ENCODE peak calls at places on chromosomes 7 and 10, in ten cellular contexts. One of them, this sample, is unnamed.

GRCh38 chr10:75470901-75471300 is 39.5 kb downstream of the LRMDA start:
- DNase-seq in H1: no peak
- DNase-seq in A549: no peak
- DNase-seq in GM12878: no peak
- DNase-seq in sigmoid colon: no peak
- DNase-seq in K562: no peak
- DNase-seq in transverse colon: peak; percentile 61
- DNase-seq in stomach: no peak
- DNase-seq in esophagus muscularis mucosa: no peak
- DNase-seq in HepG2: no peak
- DNase-seq in this sample: no peak

GRCh38 chr7:76356823-76357222 is 2.0 kb downstream of the YWHAG start:
- DNase-seq in H1: no peak
- DNase-seq in A549: peak; percentile 66
- DNase-seq in GM12878: no peak
- DNase-seq in sigmoid colon: peak; percentile 40
- DNase-seq in K562: no peak
- DNase-seq in transverse colon: peak; percentile 35
- DNase-seq in stomach: no peak
- DNase-seq in esophagus muscularis mucosa: no peak
- DNase-seq in HepG2: no peak
- DNase-seq in this sample: no peak

GRCh38 chr10:10901906-10902305 is 115.8 kb upstream of the CELF2 start:
- DNase-seq in H1: no peak
- DNase-seq in A549: no peak
- DNase-seq in GM12878: no peak
- DNase-seq in sigmoid colon: no peak
- DNase-seq in K562: no peak
- DNase-seq in transverse colon: no peak
- DNase-seq in stomach: no peak
- DNase-seq in esophagus muscularis mucosa: no peak
- DNase-seq in HepG2: no peak
- DNase-seq in this sample: no peak

GRCh38 chr10:101018600-101019439 is 12.1 kb downstream of the PDZD7 start:
- DNase-seq in H1: peak; percentile 97
- DNase-seq in A549: peak; percentile 82
- DNase-seq in GM12878: no peak
- DNase-seq in sigmoid colon: no peak
- DNase-seq in K562: peak; percentile 76
- DNase-seq in transverse colon: peak; percentile 88
- DNase-seq in stomach: peak; percentile 90
- DNase-seq in esophagus muscularis mucosa: no peak
- DNase-seq in HepG2: peak; percentile 72
- DNase-seq in this sample: peak; percentile 80

GRCh38 chr7:44216019-44216418 is 15.2 kb downstream of the YKT6 start:
- DNase-seq in H1: no peak
- DNase-seq in A549: no peak
- DNase-seq in GM12878: no peak
- DNase-seq in sigmoid colon: peak; percentile 32
- DNase-seq in K562: no peak
- DNase-seq in transverse colon: no peak
- DNase-seq in stomach: no peak
- DNase-seq in esophagus muscularis mucosa: no peak
- DNase-seq in HepG2: no peak
- DNase-seq in this sample: no peak

GRCh38 chr10:121157998-121158397 is 306.8 kb downstream of the WDR11 start:
- DNase-seq in H1: no peak
- DNase-seq in A549: no peak
- DNase-seq in GM12878: no peak
- DNase-seq in sigmoid colon: no peak
- DNase-seq in K562: no peak
- DNase-seq in transverse colon: peak; percentile 56
- DNase-seq in stomach: peak; percentile 30
- DNase-seq in esophagus muscularis mucosa: peak; percentile 75
- DNase-seq in HepG2: no peak
- DNase-seq in this sample: no peak

GRCh38 chr10:48533540-48533939 is 71.3 kb downstream of the ARHGAP22 start:
- DNase-seq in H1: no peak
- DNase-seq in A549: no peak
- DNase-seq in GM12878: no peak
- DNase-seq in sigmoid colon: no peak
- DNase-seq in K562: no peak
- DNase-seq in transverse colon: no peak
- DNase-seq in stomach: no peak
- DNase-seq in esophagus muscularis mucosa: no peak
- DNase-seq in HepG2: no peak
- DNase-seq in this sample: no peak

GRCh38 chr10:114879541-114880158 is 58.1 kb downstream of the FHIP2A start:
- DNase-seq in H1: peak; percentile 83
- DNase-seq in A549: peak; percentile 51
- DNase-seq in GM12878: peak; percentile 4
- DNase-seq in sigmoid colon: no peak
- DNase-seq in K562: peak; percentile 30
- DNase-seq in transverse colon: peak; percentile 18
- DNase-seq in stomach: no peak
- DNase-seq in esophagus muscularis mucosa: no peak
- DNase-seq in HepG2: peak; percentile 17
- DNase-seq in this sample: no peak

GRCh38 chr7:5396542-5396941 is 27.1 kb downstream of the TNRC18 start:
- DNase-seq in H1: no peak
- DNase-seq in A549: peak; percentile 88
- DNase-seq in GM12878: peak; percentile 23
- DNase-seq in sigmoid colon: peak; percentile 77
- DNase-seq in K562: no peak
- DNase-seq in transverse colon: peak; percentile 57
- DNase-seq in stomach: peak; percentile 52
- DNase-seq in esophagus muscularis mucosa: no peak
- DNase-seq in HepG2: no peak
- DNase-seq in this sample: no peak
- TF ChIP-seq EP300 in H1: no peak
- TF ChIP-seq EP300 in A549: no peak
- TF ChIP-seq EP300 in GM12878: no peak
- TF ChIP-seq EP300 in sigmoid colon: no peak
- TF ChIP-seq EP300 in K562: no peak
- TF ChIP-seq EP300 in transverse colon: no peak
- TF ChIP-seq EP300 in stomach: no peak
- TF ChIP-seq EP300 in esophagus muscularis mucosa: no peak
- TF ChIP-seq EP300 in HepG2: no peak
- TF ChIP-seq EP300 in this sample: no peak

GRCh38 chr7:46449743-46450142 is 528.7 kb upstream of the IGFBP3 start:
- DNase-seq in H1: no peak
- DNase-seq in A549: no peak
- DNase-seq in GM12878: no peak
- DNase-seq in sigmoid colon: no peak
- DNase-seq in K562: no peak
- DNase-seq in transverse colon: no peak
- DNase-seq in stomach: no peak
- DNase-seq in esophagus muscularis mucosa: no peak
- DNase-seq in HepG2: no peak
- DNase-seq in this sample: no peak

GRCh38 chr7:46450871-46451270 is 529.8 kb upstream of the IGFBP3 start:
- DNase-seq in H1: no peak
- DNase-seq in A549: no peak
- DNase-seq in GM12878: no peak
- DNase-seq in sigmoid colon: no peak
- DNase-seq in K562: no peak
- DNase-seq in transverse colon: no peak
- DNase-seq in stomach: no peak
- DNase-seq in esophagus muscularis mucosa: no peak
- DNase-seq in HepG2: no peak
- DNase-seq in this sample: no peak

GRCh38 chr7:46446151-46446550 is 525.1 kb upstream of the IGFBP3 start:
- DNase-seq in H1: no peak
- DNase-seq in A549: no peak
- DNase-seq in GM12878: no peak
- DNase-seq in sigmoid colon: no peak
- DNase-seq in K562: no peak
- DNase-seq in transverse colon: no peak
- DNase-seq in stomach: no peak
- DNase-seq in esophagus muscularis mucosa: no peak
- DNase-seq in HepG2: no peak
- DNase-seq in this sample: no peak

GRCh38 chr7:46450425-46450824 is 529.4 kb upstream of the IGFBP3 start:
- DNase-seq in H1: no peak
- DNase-seq in A549: no peak
- DNase-seq in GM12878: no peak
- DNase-seq in sigmoid colon: no peak
- DNase-seq in K562: no peak
- DNase-seq in transverse colon: no peak
- DNase-seq in stomach: no peak
- DNase-seq in esophagus muscularis mucosa: no peak
- DNase-seq in HepG2: no peak
- DNase-seq in this sample: no peak

DNA sequence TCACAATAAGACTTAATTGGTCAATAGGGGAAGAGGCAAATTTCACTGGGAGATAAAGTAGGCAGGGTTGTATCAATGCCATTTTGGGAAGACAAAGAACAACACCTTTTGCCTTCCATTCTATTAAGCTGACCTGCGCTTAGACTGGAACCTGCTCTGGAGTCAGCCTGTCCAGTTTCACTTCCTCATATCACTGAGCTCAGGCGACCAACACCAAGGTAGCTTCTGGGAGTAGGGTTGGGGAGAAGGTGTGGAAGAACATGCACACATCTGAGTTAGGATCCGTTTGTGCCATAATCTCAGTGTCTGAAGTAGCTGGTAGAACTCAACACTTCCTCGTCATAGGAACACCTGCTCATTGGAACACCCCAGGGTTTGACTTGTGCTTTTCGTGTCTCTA is 527.4 kb upstream of the IGFBP3 start:
- DNase-seq in H1: no peak
- DNase-seq in A549: no peak
- DNase-seq in GM12878: no peak
- DNase-seq in sigmoid colon: no peak
- DNase-seq in K562: no peak
- DNase-seq in transverse colon: no peak
- DNase-seq in stomach: no peak
- DNase-seq in esophagus muscularis mucosa: no peak
- DNase-seq in HepG2: no peak
- DNase-seq in this sample: no peak
- TF ChIP-seq EP300 in H1: no peak
- TF ChIP-seq EP300 in A549: no peak
- TF ChIP-seq EP300 in GM12878: no peak
- TF ChIP-seq EP300 in sigmoid colon: no peak
- TF ChIP-seq EP300 in K562: no peak
- TF ChIP-seq EP300 in transverse colon: no peak
- TF ChIP-seq EP300 in stomach: no peak
- TF ChIP-seq EP300 in esophagus muscularis mucosa: no peak
- TF ChIP-seq EP300 in HepG2: no peak
- TF ChIP-seq EP300 in this sample: no peak

GRCh38 chr10:93513091-93513490 is 16.7 kb downstream of the CEP55 start:
- DNase-seq in H1: no peak
- DNase-seq in A549: no peak
- DNase-seq in GM12878: no peak
- DNase-seq in sigmoid colon: no peak
- DNase-seq in K562: no peak
- DNase-seq in transverse colon: no peak
- DNase-seq in stomach: no peak
- DNase-seq in esophagus muscularis mucosa: no peak
- DNase-seq in HepG2: no peak
- DNase-seq in this sample: no peak

GRCh38 chr10:93514496-93514895 is 18.1 kb downstream of the CEP55 start:
- DNase-seq in H1: no peak
- DNase-seq in A549: no peak
- DNase-seq in GM12878: no peak
- DNase-seq in sigmoid colon: no peak
- DNase-seq in K562: no peak
- DNase-seq in transverse colon: no peak
- DNase-seq in stomach: no peak
- DNase-seq in esophagus muscularis mucosa: no peak
- DNase-seq in HepG2: no peak
- DNase-seq in this sample: no peak

GRCh38 chr10:93515071-93515962 is 18.9 kb downstream of the CEP55 start:
- DNase-seq in H1: no peak
- DNase-seq in A549: no peak
- DNase-seq in GM12878: no peak
- DNase-seq in sigmoid colon: no peak
- DNase-seq in K562: no peak
- DNase-seq in transverse colon: no peak
- DNase-seq in stomach: no peak
- DNase-seq in esophagus muscularis mucosa: no peak
- DNase-seq in HepG2: no peak
- DNase-seq in this sample: no peak

GRCh38 chr10:93518531-93518930 is 22.1 kb downstream of the CEP55 start:
- DNase-seq in H1: no peak
- DNase-seq in A549: no peak
- DNase-seq in GM12878: no peak
- DNase-seq in sigmoid colon: no peak
- DNase-seq in K562: no peak
- DNase-seq in transverse colon: no peak
- DNase-seq in stomach: no peak
- DNase-seq in esophagus muscularis mucosa: no peak
- DNase-seq in HepG2: no peak
- DNase-seq in this sample: no peak

GRCh38 chr10:93515963-93516450 is 19.6 kb downstream of the CEP55 start:
- DNase-seq in H1: no peak
- DNase-seq in A549: no peak
- DNase-seq in GM12878: no peak
- DNase-seq in sigmoid colon: no peak
- DNase-seq in K562: no peak
- DNase-seq in transverse colon: no peak
- DNase-seq in stomach: no peak
- DNase-seq in esophagus muscularis mucosa: no peak
- DNase-seq in HepG2: no peak
- DNase-seq in this sample: no peak
- TF ChIP-seq EP300 in H1: no peak
- TF ChIP-seq EP300 in A549: no peak
- TF ChIP-seq EP300 in GM12878: no peak
- TF ChIP-seq EP300 in sigmoid colon: no peak
- TF ChIP-seq EP300 in K562: no peak
- TF ChIP-seq EP300 in transverse colon: no peak
- TF ChIP-seq EP300 in stomach: no peak
- TF ChIP-seq EP300 in esophagus muscularis mucosa: no peak
- TF ChIP-seq EP300 in HepG2: no peak
- TF ChIP-seq EP300 in this sample: no peak

GRCh38 chr10:102712843-102713242 is 1.4 kb downstream of the ARL3 start:
- DNase-seq in H1: no peak
- DNase-seq in A549: no peak
- DNase-seq in GM12878: no peak
- DNase-seq in sigmoid colon: no peak
- DNase-seq in K562: no peak
- DNase-seq in transverse colon: no peak
- DNase-seq in stomach: no peak
- DNase-seq in esophagus muscularis mucosa: no peak
- DNase-seq in HepG2: no peak
- DNase-seq in this sample: no peak

GRCh38 chr10:102713483-102713813 is 749 bp downstream of the ARL3 start:
- DNase-seq in H1: no peak
- DNase-seq in A549: no peak
- DNase-seq in GM12878: no peak
- DNase-seq in sigmoid colon: no peak
- DNase-seq in K562: no peak
- DNase-seq in transverse colon: no peak
- DNase-seq in stomach: no peak
- DNase-seq in esophagus muscularis mucosa: no peak
- DNase-seq in HepG2: no peak
- DNase-seq in this sample: no peak

GRCh38 chr10:102713814-102714620 is at the start of gene ARL3:
- DNase-seq in H1: peak; percentile 97
- DNase-seq in A549: peak; percentile 97
- DNase-seq in GM12878: peak; percentile 94
- DNase-seq in sigmoid colon: peak; percentile 99
- DNase-seq in K562: peak; percentile 94
- DNase-seq in transverse colon: peak; percentile 98
- DNase-seq in stomach: peak; percentile 98
- DNase-seq in esophagus muscularis mucosa: peak; percentile 99
- DNase-seq in HepG2: peak; percentile 95
- DNase-seq in this sample: peak; percentile 98

GRCh38 chr10:102715880-102716279 is 1.4 kb downstream of the SFXN2 start:
- DNase-seq in H1: no peak
- DNase-seq in A549: no peak
- DNase-seq in GM12878: no peak
- DNase-seq in sigmoid colon: no peak
- DNase-seq in K562: no peak
- DNase-seq in transverse colon: no peak
- DNase-seq in stomach: no peak
- DNase-seq in esophagus muscularis mucosa: no peak
- DNase-seq in HepG2: no peak
- DNase-seq in this sample: no peak

GRCh38 chr10:102714621-102715455 is at the start of gene SFXN2:
- DNase-seq in H1: no peak
- DNase-seq in A549: no peak
- DNase-seq in GM12878: no peak
- DNase-seq in sigmoid colon: no peak
- DNase-seq in K562: no peak
- DNase-seq in transverse colon: peak; percentile 47
- DNase-seq in stomach: peak; percentile 49
- DNase-seq in esophagus muscularis mucosa: no peak
- DNase-seq in HepG2: no peak
- DNase-seq in this sample: no peak
- TF ChIP-seq EP300 in H1: no peak
- TF ChIP-seq EP300 in A549: no peak
- TF ChIP-seq EP300 in GM12878: no peak
- TF ChIP-seq EP300 in sigmoid colon: no peak
- TF ChIP-seq EP300 in K562: no peak
- TF ChIP-seq EP300 in transverse colon: no peak
- TF ChIP-seq EP300 in stomach: no peak
- TF ChIP-seq EP300 in esophagus muscularis mucosa: no peak
- TF ChIP-seq EP300 in HepG2: no peak
- TF ChIP-seq EP300 in this sample: no peak

This sample was measured in ovary.